ENCODE peak calls at places on chromosomes 5 and 9, in five cellular contexts. One of them, this sample, is unnamed.

GRCh38 chr5:169946743-169947142 is 33.6 kb downstream of the INSYN2B start:
- DNase-seq in upper lobe of left lung: no peak
- DNase-seq in SK-N-SH: no peak
- DNase-seq in stomach: no peak
- DNase-seq in HepG2: no peak
- DNase-seq in this sample: no peak

GRCh38 chr9:114946013-114946412 is 15.6 kb upstream of the TNFSF8 start:
- DNase-seq in stomach: no peak
- DNase-seq in HepG2: no peak
- DNase-seq in SK-N-SH: no peak
- DNase-seq in upper lobe of left lung: no peak
- DNase-seq in this sample: no peak

GRCh38 chr5:121954086-121954485 is 7.7 kb upstream of the SRFBP1 start:
- DNase-seq in stomach: no peak
- DNase-seq in SK-N-SH: no peak
- DNase-seq in upper lobe of left lung: peak
- DNase-seq in HepG2: no peak
- DNase-seq in this sample: peak

GRCh38 chr5:149471406-149472183 is 79.6 kb downstream of the CSNK1A1 start:
- DNase-seq in upper lobe of left lung: no peak
- DNase-seq in stomach: peak
- DNase-seq in SK-N-SH: no peak
- DNase-seq in HepG2: no peak
- DNase-seq in this sample: no peak

GRCh38 chr5:118698774-118699173 is 289.6 kb downstream of the DTWD2 start:
- DNase-seq in stomach: no peak
- DNase-seq in upper lobe of left lung: no peak
- DNase-seq in SK-N-SH: no peak
- DNase-seq in HepG2: no peak
- DNase-seq in this sample: no peak

GRCh38 chr5:135072357-135073247 is 38.6 kb upstream of the PITX1 start:
- DNase-seq in upper lobe of left lung: no peak
- DNase-seq in SK-N-SH: no peak
- DNase-seq in HepG2: no peak
- DNase-seq in stomach: no peak
- DNase-seq in this sample: no peak

GRCh38 chr9:120482424-120483186 is 97.4 kb downstream of the CDK5RAP2 start:
- DNase-seq in HepG2: no peak
- DNase-seq in SK-N-SH: no peak
- DNase-seq in upper lobe of left lung: no peak
- DNase-seq in stomach: no peak
- DNase-seq in this sample: no peak

GRCh38 chr9:118630931-118631595 is 738.2 kb downstream of the BRINP1 start:
- DNase-seq in stomach: no peak
- DNase-seq in SK-N-SH: no peak
- DNase-seq in upper lobe of left lung: no peak
- DNase-seq in HepG2: no peak
- DNase-seq in this sample: no peak

GRCh38 chr9:106906129-106906528 is 43.2 kb downstream of the ZNF462 start:
- DNase-seq in stomach: no peak
- DNase-seq in HepG2: no peak
- DNase-seq in upper lobe of left lung: no peak
- DNase-seq in SK-N-SH: no peak
- DNase-seq in this sample: no peak

GRCh38 chr5:33594006-33594405 is 153.2 kb downstream of the TARS1 start:
- DNase-seq in SK-N-SH: no peak
- DNase-seq in stomach: no peak
- DNase-seq in HepG2: no peak
- DNase-seq in upper lobe of left lung: no peak
- DNase-seq in this sample: no peak

GRCh38 chr9:131630206-131630831 is 85.0 kb downstream of the PRRT1B start:
- DNase-seq in upper lobe of left lung: no peak
- DNase-seq in HepG2: no peak
- DNase-seq in SK-N-SH: no peak
- DNase-seq in stomach: no peak
- DNase-seq in this sample: no peak

GRCh38 chr5:136382071-136382470 is 16.7 kb upstream of the TRPC7 start:
- DNase-seq in SK-N-SH: no peak
- DNase-seq in stomach: no peak
- DNase-seq in HepG2: no peak
- DNase-seq in upper lobe of left lung: no peak
- DNase-seq in this sample: no peak

GRCh38 chr5:98602534-98603112 is 170.8 kb upstream of the RGMB start:
- DNase-seq in stomach: no peak
- DNase-seq in SK-N-SH: no peak
- DNase-seq in HepG2: no peak
- DNase-seq in upper lobe of left lung: no peak
- DNase-seq in this sample: no peak

GRCh38 chr5:79030663-79031480 is 38.6 kb downstream of the DMGDH start:
- DNase-seq in HepG2: peak
- DNase-seq in SK-N-SH: peak
- DNase-seq in upper lobe of left lung: no peak
- DNase-seq in stomach: no peak
- DNase-seq in this sample: no peak

GRCh38 chr5:154653418-154653763 is 101.8 kb upstream of the LARP1 start:
- DNase-seq in HepG2: peak
- DNase-seq in upper lobe of left lung: no peak
- DNase-seq in SK-N-SH: no peak
- DNase-seq in stomach: peak
- DNase-seq in this sample: no peak

GRCh38 chr5:75368391-75368790 is 31.4 kb downstream of the HMGCR start:
- DNase-seq in SK-N-SH: no peak
- DNase-seq in stomach: no peak
- DNase-seq in upper lobe of left lung: no peak
- DNase-seq in HepG2: no peak
- DNase-seq in this sample: no peak

GRCh38 chr5:156232251-156232869 is 94.6 kb upstream of the SGCD start:
- DNase-seq in HepG2: no peak
- DNase-seq in upper lobe of left lung: no peak
- DNase-seq in stomach: no peak
- DNase-seq in SK-N-SH: no peak
- DNase-seq in this sample: no peak

GRCh38 chr5:66848749-66849641 is 252.8 kb downstream of the MAST4 start:
- DNase-seq in HepG2: no peak
- DNase-seq in stomach: no peak
- DNase-seq in SK-N-SH: peak
- DNase-seq in upper lobe of left lung: no peak
- DNase-seq in this sample: no peak

GRCh38 chr9:34403554-34404380 is 27.1 kb upstream of the MYORG start:
- DNase-seq in HepG2: peak
- DNase-seq in upper lobe of left lung: no peak
- DNase-seq in stomach: peak
- DNase-seq in SK-N-SH: peak
- DNase-seq in this sample: no peak

GRCh38 chr9:132873403-132873802 is 4.7 kb downstream of the AK8 start:
- DNase-seq in HepG2: no peak
- DNase-seq in upper lobe of left lung: no peak
- DNase-seq in stomach: no peak
- DNase-seq in SK-N-SH: no peak
- DNase-seq in this sample: no peak

GRCh38 chr9:87622936-87623335 is 103.0 kb upstream of the CTSL start:
- DNase-seq in stomach: no peak
- DNase-seq in HepG2: peak
- DNase-seq in upper lobe of left lung: no peak
- DNase-seq in SK-N-SH: no peak
- DNase-seq in this sample: no peak

GRCh38 chr9:4116708-4117460 is 183.0 kb downstream of the GLIS3 start:
- DNase-seq in SK-N-SH: no peak
- DNase-seq in stomach: no peak
- DNase-seq in HepG2: no peak
- DNase-seq in upper lobe of left lung: no peak
- DNase-seq in this sample: no peak
- TF ChIP-seq EP300 in SK-N-SH: no peak
- TF ChIP-seq EP300 in stomach: no peak
- TF ChIP-seq EP300 in HepG2: no peak
- TF ChIP-seq EP300 in upper lobe of left lung: no peak
- TF ChIP-seq EP300 in this sample: no peak

DNA sequence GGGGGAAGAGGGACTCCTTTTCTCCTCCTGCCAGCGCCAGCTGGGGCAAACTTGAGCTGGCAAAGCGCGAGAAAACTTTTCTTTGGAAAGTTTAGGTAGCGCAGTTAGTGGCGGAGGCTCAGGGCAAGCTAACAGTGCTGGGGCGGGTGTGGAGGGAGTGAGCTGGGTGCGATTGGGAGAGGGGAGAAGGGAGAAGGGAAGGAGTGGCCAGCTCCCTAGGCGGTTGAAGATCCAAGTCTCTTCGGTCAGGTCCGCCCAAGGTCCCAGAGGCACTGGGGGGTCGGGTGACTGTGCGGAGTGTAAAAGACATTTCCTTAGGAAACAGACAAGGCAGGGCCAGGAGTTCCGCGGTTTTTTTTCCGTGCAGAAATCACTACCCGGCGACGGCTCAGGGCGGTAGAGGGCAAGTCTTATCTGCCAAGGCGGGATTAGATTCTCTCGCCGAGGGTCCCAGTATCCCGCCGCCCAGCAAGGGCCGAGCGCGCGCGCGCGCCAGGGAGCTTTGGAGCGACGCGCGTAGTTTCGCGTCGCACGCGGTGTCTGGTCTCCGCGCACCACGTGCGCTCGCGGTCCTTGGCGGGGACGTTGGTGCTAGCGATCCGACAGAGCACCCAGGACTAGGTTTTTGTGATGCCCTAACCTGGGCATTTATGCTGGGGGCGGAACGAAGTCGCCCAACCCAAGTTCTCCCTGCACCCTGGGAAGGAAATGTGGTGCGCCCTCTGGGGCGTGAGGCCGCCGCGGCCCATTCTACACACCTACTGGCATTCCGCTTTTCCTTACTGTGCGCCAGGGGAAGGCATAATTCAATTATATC is 33.7 kb upstream of the NFIB start:
- DNase-seq in stomach: no peak
- DNase-seq in SK-N-SH: peak
- DNase-seq in HepG2: no peak
- DNase-seq in upper lobe of left lung: peak
- DNase-seq in this sample: no peak
- TF ChIP-seq POLR2AphosphoS5 in stomach: no peak
- TF ChIP-seq POLR2AphosphoS5 in SK-N-SH: no peak
- TF ChIP-seq POLR2AphosphoS5 in HepG2: no peak
- TF ChIP-seq POLR2AphosphoS5 in upper lobe of left lung: peak
- TF ChIP-seq POLR2AphosphoS5 in this sample: no peak

DNA sequence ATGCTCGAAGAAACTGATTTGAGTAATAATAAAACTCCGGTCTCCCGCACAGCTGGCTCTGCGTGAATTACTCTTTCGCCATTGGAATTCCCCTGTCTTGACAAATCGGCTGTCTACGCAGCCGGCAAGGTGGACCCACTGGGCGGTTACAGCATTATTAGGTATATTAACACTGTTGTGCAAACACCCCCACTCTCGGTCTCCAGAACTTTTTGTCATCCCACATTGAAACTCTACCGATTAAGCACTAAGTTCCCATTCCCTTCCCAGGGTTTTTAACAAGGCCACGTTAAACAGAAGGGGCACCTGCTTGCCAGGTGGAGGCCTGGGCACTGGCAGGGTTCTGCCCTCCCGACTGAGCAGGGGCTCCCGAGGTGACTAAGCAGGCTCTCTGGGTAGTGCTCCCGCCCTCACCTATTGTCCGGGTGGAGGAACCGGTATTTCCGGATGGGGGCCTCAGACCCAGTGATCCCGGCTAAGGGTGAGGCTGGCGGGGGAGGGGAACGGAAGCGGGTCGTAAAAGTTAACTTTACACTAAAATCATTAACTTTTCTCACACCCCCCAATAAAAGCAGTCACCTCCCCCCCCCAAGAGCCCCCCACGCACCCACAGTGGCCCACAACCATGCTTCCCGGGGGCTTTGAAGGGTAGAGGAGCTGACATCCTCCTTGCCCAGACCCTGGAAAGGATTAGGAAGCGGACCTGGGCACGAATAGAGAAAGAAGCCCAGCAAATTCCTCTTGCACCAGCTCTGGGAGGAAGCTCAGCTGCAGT is 53.5 kb upstream of the TJP2 start:
- DNase-seq in upper lobe of left lung: peak
- DNase-seq in HepG2: peak
- DNase-seq in SK-N-SH: no peak
- DNase-seq in stomach: peak
- DNase-seq in this sample: peak
- H3K4me3 ChIP-seq in upper lobe of left lung: peak
- H3K4me3 ChIP-seq in HepG2: peak
- H3K4me3 ChIP-seq in SK-N-SH: peak
- H3K4me3 ChIP-seq in stomach: peak
- H3K4me3 ChIP-seq in this sample: peak

DNA sequence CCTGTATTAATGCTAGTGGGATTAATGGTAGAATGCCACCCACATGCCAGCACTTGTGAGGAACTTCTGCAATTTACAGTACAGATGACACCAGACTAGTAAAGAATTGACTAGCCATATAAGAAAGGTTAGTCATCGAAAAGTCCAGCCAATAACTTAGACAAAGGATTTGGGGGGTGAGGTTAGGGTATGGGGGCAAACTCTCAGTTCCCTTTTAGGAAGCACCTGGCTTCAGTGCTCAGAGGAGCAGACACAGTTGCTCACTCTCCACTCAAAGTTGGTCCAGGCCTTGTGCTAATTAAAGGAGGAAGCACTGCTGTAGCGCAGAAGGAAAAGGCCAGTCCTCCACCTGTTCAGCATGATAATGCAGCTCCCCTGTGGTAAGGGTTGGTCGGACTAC is 25.2 kb downstream of the TGFBR1 start:
- DNase-seq in upper lobe of left lung: no peak
- DNase-seq in HepG2: no peak
- DNase-seq in stomach: no peak
- DNase-seq in SK-N-SH: no peak
- DNase-seq in this sample: no peak
- TF ChIP-seq EP300 in upper lobe of left lung: no peak
- TF ChIP-seq EP300 in HepG2: no peak
- TF ChIP-seq EP300 in stomach: no peak
- TF ChIP-seq EP300 in SK-N-SH: no peak
- TF ChIP-seq EP300 in this sample: no peak

GRCh38 chr9:94950733-94951590 is 224.5 kb downstream of the AOPEP start:
- DNase-seq in upper lobe of left lung: no peak
- DNase-seq in stomach: peak
- DNase-seq in SK-N-SH: no peak
- DNase-seq in HepG2: peak
- DNase-seq in this sample: no peak
- TF ChIP-seq POLR2AphosphoS5 in upper lobe of left lung: no peak
- TF ChIP-seq POLR2AphosphoS5 in stomach: peak
- TF ChIP-seq POLR2AphosphoS5 in SK-N-SH: peak
- TF ChIP-seq POLR2AphosphoS5 in HepG2: no peak
- TF ChIP-seq POLR2AphosphoS5 in this sample: no peak

GRCh38 chr9:32581512-32582143 is 8.7 kb upstream of the NDUFB6 start:
- DNase-seq in HepG2: peak
- DNase-seq in stomach: no peak
- DNase-seq in SK-N-SH: peak
- DNase-seq in upper lobe of left lung: no peak
- DNase-seq in this sample: no peak

GRCh38 chr9:32580631-32581300 is 7.8 kb upstream of the NDUFB6 start:
- DNase-seq in SK-N-SH: no peak
- DNase-seq in HepG2: peak
- DNase-seq in upper lobe of left lung: no peak
- DNase-seq in stomach: no peak
- DNase-seq in this sample: no peak

GRCh38 chr9:32578976-32579375 is 6.0 kb upstream of the NDUFB6 start:
- DNase-seq in stomach: no peak
- DNase-seq in SK-N-SH: no peak
- DNase-seq in upper lobe of left lung: no peak
- DNase-seq in HepG2: no peak
- DNase-seq in this sample: no peak

GRCh38 chr9:32577316-32577715 is 4.4 kb upstream of the NDUFB6 start:
- DNase-seq in stomach: no peak
- DNase-seq in SK-N-SH: no peak
- DNase-seq in HepG2: no peak
- DNase-seq in upper lobe of left lung: no peak
- DNase-seq in this sample: no peak

GRCh38 chr9:32579706-32580331 is 6.9 kb upstream of the NDUFB6 start:
- DNase-seq in stomach: peak
- DNase-seq in upper lobe of left lung: no peak
- DNase-seq in SK-N-SH: peak
- DNase-seq in HepG2: peak
- DNase-seq in this sample: peak
- H3K4me3 ChIP-seq in stomach: no peak
- H3K4me3 ChIP-seq in upper lobe of left lung: no peak
- H3K4me3 ChIP-seq in SK-N-SH: no peak
- H3K4me3 ChIP-seq in HepG2: no peak
- H3K4me3 ChIP-seq in this sample: no peak